ENCODE peak calls at places on chromosomes 12 and 14, in nine cellular contexts. One of them, this sample, is unnamed. For H3K9me3, the result is how much of the 10 kb centered on the place peaks cover.

GRCh38 chr12:39145175-39145999 is 240.0 kb upstream of the CPNE8 start:
- DNase-seq in upper lobe of right lung: peak
- DNase-seq in ascending aorta: no peak
- DNase-seq in uterus: peak
- DNase-seq in left ventricle myocardium inferior: peak
- DNase-seq in lung: no peak
- DNase-seq in HepG2: no peak
- DNase-seq in heart right ventricle: peak
- DNase-seq in heart left ventricle: peak
- DNase-seq in this sample: peak

GRCh38 chr14:33564774-33565630 is 385.9 kb downstream of the EGLN3 start:
- DNase-seq in upper lobe of right lung: no peak
- DNase-seq in ascending aorta: no peak
- DNase-seq in uterus: no peak
- DNase-seq in left ventricle myocardium inferior: no peak
- DNase-seq in lung: no peak
- DNase-seq in HepG2: peak
- DNase-seq in heart right ventricle: no peak
- DNase-seq in heart left ventricle: no peak
- DNase-seq in this sample: no peak

GRCh38 chr14:23380197-23381016 is 3.6 kb downstream of the CMTM5 start:
- DNase-seq in upper lobe of right lung: no peak
- DNase-seq in ascending aorta: no peak
- DNase-seq in uterus: no peak
- DNase-seq in left ventricle myocardium inferior: no peak
- DNase-seq in lung: no peak
- DNase-seq in HepG2: no peak
- DNase-seq in heart right ventricle: no peak
- DNase-seq in heart left ventricle: no peak
- DNase-seq in this sample: no peak

GRCh38 chr12:10143205-10143604 is 13.2 kb upstream of the CLEC7A start:
- DNase-seq in upper lobe of right lung: no peak
- DNase-seq in ascending aorta: no peak
- DNase-seq in uterus: no peak
- DNase-seq in left ventricle myocardium inferior: no peak
- DNase-seq in lung: no peak
- DNase-seq in HepG2: no peak
- DNase-seq in heart right ventricle: no peak
- DNase-seq in heart left ventricle: no peak
- DNase-seq in this sample: no peak

GRCh38 chr12:9943244-9943643 is 11.1 kb upstream of the CLEC2A start:
- DNase-seq in upper lobe of right lung: no peak
- DNase-seq in ascending aorta: no peak
- DNase-seq in uterus: no peak
- DNase-seq in left ventricle myocardium inferior: no peak
- DNase-seq in lung: no peak
- DNase-seq in HepG2: no peak
- DNase-seq in heart right ventricle: no peak
- DNase-seq in heart left ventricle: no peak
- DNase-seq in this sample: no peak

GRCh38 chr14:85313801-85314207 is 216.1 kb upstream of the FLRT2 start:
- DNase-seq in upper lobe of right lung: no peak
- DNase-seq in ascending aorta: no peak
- DNase-seq in uterus: no peak
- DNase-seq in left ventricle myocardium inferior: no peak
- DNase-seq in lung: no peak
- DNase-seq in HepG2: no peak
- DNase-seq in heart right ventricle: no peak
- DNase-seq in heart left ventricle: no peak
- DNase-seq in this sample: no peak

GRCh38 chr12:122969657-122970056 is 3.4 kb upstream of the ABCB9 start:
- DNase-seq in upper lobe of right lung: no peak
- DNase-seq in ascending aorta: no peak
- DNase-seq in uterus: no peak
- DNase-seq in left ventricle myocardium inferior: no peak
- DNase-seq in lung: no peak
- DNase-seq in HepG2: no peak
- DNase-seq in heart right ventricle: no peak
- DNase-seq in heart left ventricle: no peak
- DNase-seq in this sample: peak

GRCh38 chr12:101608301-101609133 is 13.7 kb downstream of the MYBPC1 start:
- DNase-seq in upper lobe of right lung: peak
- DNase-seq in ascending aorta: no peak
- DNase-seq in uterus: no peak
- DNase-seq in left ventricle myocardium inferior: no peak
- DNase-seq in lung: peak
- DNase-seq in HepG2: peak
- DNase-seq in heart right ventricle: no peak
- DNase-seq in heart left ventricle: no peak
- DNase-seq in this sample: no peak

GRCh38 chr12:88472775-88473174 is 107.5 kb downstream of the KITLG start:
- DNase-seq in upper lobe of right lung: no peak
- DNase-seq in ascending aorta: no peak
- DNase-seq in uterus: no peak
- DNase-seq in left ventricle myocardium inferior: no peak
- DNase-seq in lung: no peak
- DNase-seq in HepG2: no peak
- DNase-seq in heart right ventricle: no peak
- DNase-seq in heart left ventricle: no peak
- DNase-seq in this sample: no peak

GRCh38 chr12:67426067-67426466 is 156.9 kb downstream of the CAND1 start:
- DNase-seq in upper lobe of right lung: no peak
- DNase-seq in ascending aorta: no peak
- DNase-seq in uterus: no peak
- DNase-seq in left ventricle myocardium inferior: no peak
- DNase-seq in lung: no peak
- DNase-seq in HepG2: no peak
- DNase-seq in heart right ventricle: no peak
- DNase-seq in heart left ventricle: no peak
- DNase-seq in this sample: no peak

GRCh38 chr12:118571730-118572129 is 195.4 kb downstream of the SUDS3 start:
- DNase-seq in upper lobe of right lung: no peak
- DNase-seq in ascending aorta: no peak
- DNase-seq in uterus: no peak
- DNase-seq in left ventricle myocardium inferior: no peak
- DNase-seq in lung: no peak
- DNase-seq in HepG2: no peak
- DNase-seq in heart right ventricle: no peak
- DNase-seq in heart left ventricle: no peak
- DNase-seq in this sample: no peak

GRCh38 chr12:120689397-120690082 is 2.6 kb downstream of the MLEC start:
- DNase-seq in upper lobe of right lung: no peak
- DNase-seq in ascending aorta: no peak
- DNase-seq in uterus: no peak
- DNase-seq in left ventricle myocardium inferior: no peak
- DNase-seq in lung: no peak
- DNase-seq in HepG2: peak
- DNase-seq in heart right ventricle: no peak
- DNase-seq in heart left ventricle: no peak
- DNase-seq in this sample: no peak

DNA sequence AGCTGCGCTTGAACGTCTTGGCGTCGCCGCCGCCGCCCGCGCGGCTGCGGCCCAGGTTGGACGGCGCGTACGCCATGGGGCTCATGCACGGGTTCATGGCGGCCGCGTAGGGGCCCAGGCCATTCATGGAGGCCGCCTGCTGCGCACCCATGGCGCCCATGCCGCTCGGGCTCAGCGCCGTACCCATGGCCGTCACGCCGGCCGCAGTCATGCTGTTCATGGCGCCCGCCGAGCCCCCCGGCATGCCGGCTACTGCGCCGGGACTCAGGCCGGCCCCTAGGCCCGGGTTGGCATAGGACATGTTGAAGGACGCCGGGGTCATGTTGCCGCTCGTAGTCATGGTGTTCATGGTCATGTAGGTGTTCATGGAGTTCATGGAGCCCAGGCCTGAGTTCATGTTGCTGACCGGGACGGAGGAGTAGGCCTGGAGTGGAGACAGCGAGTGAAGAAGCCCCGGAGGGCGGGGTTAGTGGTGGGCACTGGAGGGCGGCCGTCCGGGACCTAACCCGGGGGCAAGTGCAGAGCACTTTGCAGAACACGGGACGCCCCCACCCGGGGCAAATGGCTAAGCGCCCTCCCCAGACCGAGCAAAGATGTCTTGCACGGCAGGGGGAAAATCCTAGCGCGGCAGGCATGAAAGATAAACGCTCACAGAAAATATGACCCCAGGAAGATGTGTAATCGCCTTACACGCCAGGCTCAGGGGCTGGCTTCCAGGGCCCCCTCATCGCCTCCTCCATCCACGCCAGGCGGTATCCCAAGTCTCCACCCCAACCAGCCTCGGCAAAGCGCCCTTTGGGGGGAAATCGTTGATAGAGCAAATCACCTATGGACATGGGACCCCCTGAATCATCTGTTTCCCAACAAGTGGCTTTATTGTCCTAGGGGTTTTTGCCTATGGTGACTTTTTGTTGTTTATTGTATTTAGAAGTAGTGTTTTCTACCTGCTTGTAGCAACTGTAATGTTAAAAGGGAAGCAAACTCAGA is 2.5 kb downstream of the FOXA1 start:
- DNase-seq in upper lobe of right lung: peak
- DNase-seq in ascending aorta: no peak
- DNase-seq in uterus: no peak
- DNase-seq in left ventricle myocardium inferior: no peak
- DNase-seq in lung: no peak
- DNase-seq in HepG2: no peak
- DNase-seq in heart right ventricle: no peak
- DNase-seq in heart left ventricle: no peak
- DNase-seq in this sample: peak
- H3K9me3 ChIP-seq in upper lobe of right lung: under half
- H3K9me3 ChIP-seq in ascending aorta: under half
- H3K9me3 ChIP-seq in uterus: under half
- H3K9me3 ChIP-seq in left ventricle myocardium inferior: under half
- H3K9me3 ChIP-seq in lung: under half
- H3K9me3 ChIP-seq in HepG2: under half
- H3K9me3 ChIP-seq in heart right ventricle: under half
- H3K9me3 ChIP-seq in heart left ventricle: under half
- H3K9me3 ChIP-seq in this sample: under half

GRCh38 chr14:73753043-73753886 is 39.1 kb upstream of the PNMA1 start:
- DNase-seq in upper lobe of right lung: peak
- DNase-seq in ascending aorta: no peak
- DNase-seq in uterus: no peak
- DNase-seq in left ventricle myocardium inferior: peak
- DNase-seq in lung: no peak
- DNase-seq in HepG2: peak
- DNase-seq in heart right ventricle: peak
- DNase-seq in heart left ventricle: peak
- DNase-seq in this sample: peak

GRCh38 chr14:73753887-73754880 is 40.0 kb upstream of the PNMA1 start:
- DNase-seq in upper lobe of right lung: no peak
- DNase-seq in ascending aorta: no peak
- DNase-seq in uterus: no peak
- DNase-seq in left ventricle myocardium inferior: no peak
- DNase-seq in lung: no peak
- DNase-seq in HepG2: no peak
- DNase-seq in heart right ventricle: peak
- DNase-seq in heart left ventricle: no peak
- DNase-seq in this sample: peak

GRCh38 chr14:73751157-73751691 is 37.0 kb upstream of the PNMA1 start:
- DNase-seq in upper lobe of right lung: no peak
- DNase-seq in ascending aorta: no peak
- DNase-seq in uterus: no peak
- DNase-seq in left ventricle myocardium inferior: no peak
- DNase-seq in lung: no peak
- DNase-seq in HepG2: no peak
- DNase-seq in heart right ventricle: no peak
- DNase-seq in heart left ventricle: no peak
- DNase-seq in this sample: peak

GRCh38 chr14:73750161-73750901 is 36.1 kb upstream of the PNMA1 start:
- DNase-seq in upper lobe of right lung: no peak
- DNase-seq in ascending aorta: no peak
- DNase-seq in uterus: no peak
- DNase-seq in left ventricle myocardium inferior: no peak
- DNase-seq in lung: no peak
- DNase-seq in HepG2: no peak
- DNase-seq in heart right ventricle: no peak
- DNase-seq in heart left ventricle: no peak
- DNase-seq in this sample: peak

GRCh38 chr14:73752297-73752992 is 38.3 kb upstream of the PNMA1 start:
- DNase-seq in upper lobe of right lung: peak
- DNase-seq in ascending aorta: no peak
- DNase-seq in uterus: peak
- DNase-seq in left ventricle myocardium inferior: peak
- DNase-seq in lung: no peak
- DNase-seq in HepG2: no peak
- DNase-seq in heart right ventricle: peak
- DNase-seq in heart left ventricle: peak
- DNase-seq in this sample: peak
- TF ChIP-seq CTCF in upper lobe of right lung: peak
- TF ChIP-seq CTCF in ascending aorta: peak
- TF ChIP-seq CTCF in uterus: peak
- TF ChIP-seq CTCF in left ventricle myocardium inferior: no peak
- TF ChIP-seq CTCF in lung: no peak
- TF ChIP-seq CTCF in HepG2: peak
- TF ChIP-seq CTCF in heart right ventricle: no peak
- TF ChIP-seq CTCF in heart left ventricle: peak
- TF ChIP-seq CTCF in this sample: peak

GRCh38 chr12:21330682-21331253 is 3.9 kb downstream of the SLCO1A2 start:
- DNase-seq in upper lobe of right lung: no peak
- DNase-seq in ascending aorta: no peak
- DNase-seq in uterus: no peak
- DNase-seq in left ventricle myocardium inferior: no peak
- DNase-seq in lung: no peak
- DNase-seq in HepG2: no peak
- DNase-seq in heart right ventricle: no peak
- DNase-seq in heart left ventricle: no peak
- DNase-seq in this sample: no peak
- H3K9me3 ChIP-seq in upper lobe of right lung: under half
- H3K9me3 ChIP-seq in ascending aorta: under half
- H3K9me3 ChIP-seq in uterus: under half
- H3K9me3 ChIP-seq in left ventricle myocardium inferior: half or more
- H3K9me3 ChIP-seq in lung: under half
- H3K9me3 ChIP-seq in HepG2: half or more
- H3K9me3 ChIP-seq in heart right ventricle: under half
- H3K9me3 ChIP-seq in heart left ventricle: under half
- H3K9me3 ChIP-seq in this sample: under half

DNA sequence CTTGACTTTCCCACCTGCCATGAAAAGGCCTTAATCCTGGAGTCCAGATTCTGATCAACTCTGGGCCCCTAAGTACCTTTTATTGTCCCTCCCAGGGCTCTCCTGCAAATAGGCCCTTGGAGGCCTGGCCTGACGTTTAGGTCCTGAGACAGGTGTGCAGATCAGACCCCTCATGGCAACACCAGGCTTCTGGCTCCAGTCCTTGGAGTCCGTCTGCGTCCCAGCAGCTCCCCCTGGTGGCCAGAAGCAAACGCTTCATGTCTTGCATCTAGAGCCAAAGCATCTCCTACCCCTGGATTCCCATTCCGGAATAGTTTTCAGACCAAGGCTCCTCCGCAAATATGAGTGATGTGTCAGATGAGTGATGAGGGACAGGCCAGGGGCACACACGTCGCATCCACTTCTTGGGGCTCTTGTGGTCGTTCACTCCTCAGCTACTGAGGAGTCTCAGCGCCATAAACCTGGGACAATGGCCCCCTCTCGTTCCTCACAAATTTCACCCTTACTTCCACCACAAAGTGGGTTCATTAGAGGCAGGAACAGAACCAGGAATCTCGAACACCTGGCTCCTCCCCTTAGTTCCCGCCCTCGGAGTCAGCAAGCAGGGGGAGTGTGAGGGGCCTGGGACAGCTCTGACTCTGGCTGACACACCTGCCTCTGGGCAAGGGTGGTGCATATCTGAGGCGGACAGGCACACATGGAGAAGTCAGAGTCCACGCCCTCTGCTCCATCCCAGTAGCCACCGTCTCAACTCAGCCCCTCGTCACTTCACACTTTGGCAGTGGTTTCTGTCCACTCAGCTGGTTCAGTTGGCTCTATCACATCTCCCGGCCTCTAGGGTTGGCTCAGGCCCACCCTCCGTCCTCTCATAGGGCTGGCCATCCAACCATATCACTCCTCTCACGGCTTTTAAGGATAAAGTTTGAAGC is 77.9 kb upstream of the PWP1 start:
- DNase-seq in upper lobe of right lung: peak
- DNase-seq in ascending aorta: no peak
- DNase-seq in uterus: peak
- DNase-seq in left ventricle myocardium inferior: peak
- DNase-seq in lung: peak
- DNase-seq in HepG2: peak
- DNase-seq in heart right ventricle: peak
- DNase-seq in heart left ventricle: peak
- DNase-seq in this sample: peak
- TF ChIP-seq CTCF in upper lobe of right lung: peak
- TF ChIP-seq CTCF in ascending aorta: peak
- TF ChIP-seq CTCF in uterus: peak
- TF ChIP-seq CTCF in left ventricle myocardium inferior: peak
- TF ChIP-seq CTCF in lung: peak
- TF ChIP-seq CTCF in HepG2: peak
- TF ChIP-seq CTCF in heart right ventricle: peak
- TF ChIP-seq CTCF in heart left ventricle: peak
- TF ChIP-seq CTCF in this sample: peak